ENCODE peak calls at places on chromosomes 11 and 22, in four cellular contexts. P, H, Q and U are unnamed samples.

GRCh38 chr11:130408401-130408890 is 20.0 kb downstream of the ADAMTS8 start:
- DNase-seq in P (no peak), H (no peak), Q (no peak), U (no peak)

GRCh38 chr11:9796854-9797253 is 133.0 kb downstream of the SWAP70 start:
- DNase-seq in P (no peak), H (no peak), Q (no peak), U (no peak)

GRCh38 chr11:68504432-68505066 is 44.0 kb downstream of the PPP6R3 start:
- DNase-seq in P (no peak), H (no peak), Q (no peak), U (no peak)

GRCh38 chr11:32210601-32211000 is 119.7 kb downstream of the RCN1 start:
- DNase-seq in P (no peak), H (no peak), Q (no peak), U (no peak)

GRCh38 chr11:10931761-10932700 is 74.2 kb upstream of the ZBED5 start:
- DNase-seq in P (no peak), H (no peak), Q (no peak), U (no peak)

GRCh38 chr11:99069831-99070444 is 49.2 kb downstream of the CNTN5 start:
- DNase-seq in P (no peak), H (no peak), Q (peak; percentile 3), U (no peak)

GRCh38 chr11:86625544-86625943 is 46.9 kb downstream of the ME3 start:
- DNase-seq in P (no peak), H (no peak), Q (no peak), U (no peak)

GRCh38 chr22:48244388-48245118 is 1482.1 kb downstream of the TBC1D22A start:
- DNase-seq in P (no peak), H (no peak), Q (no peak), U (no peak)

GRCh38 chr11:128172046-128172878 is 415.1 kb downstream of the ETS1 start:
- DNase-seq in P (peak; percentile 74), H (peak; percentile 73), Q (peak; percentile 46), U (peak; percentile 73)

GRCh38 chr11:17273668-17274321 is 2.7 kb upstream of the NUCB2 start:
- DNase-seq in P (no peak), H (peak; percentile 37), Q (no peak), U (no peak)

GRCh38 chr11:96122601-96123044 is 198.7 kb upstream of the MTMR2 start:
- DNase-seq in P (no peak), H (no peak), Q (no peak), U (no peak)
- TF ChIP-seq ELF1 in P (no peak), H (no peak), Q (no peak), U (no peak)

GRCh38 chr22:35950262-35950661 is 78.4 kb downstream of the RBFOX2 start:
- DNase-seq in P (no peak), H (no peak), Q (no peak), U (no peak)
- TF ChIP-seq ELF1 in P (no peak), H (no peak), Q (no peak), U (no peak)

DNA sequence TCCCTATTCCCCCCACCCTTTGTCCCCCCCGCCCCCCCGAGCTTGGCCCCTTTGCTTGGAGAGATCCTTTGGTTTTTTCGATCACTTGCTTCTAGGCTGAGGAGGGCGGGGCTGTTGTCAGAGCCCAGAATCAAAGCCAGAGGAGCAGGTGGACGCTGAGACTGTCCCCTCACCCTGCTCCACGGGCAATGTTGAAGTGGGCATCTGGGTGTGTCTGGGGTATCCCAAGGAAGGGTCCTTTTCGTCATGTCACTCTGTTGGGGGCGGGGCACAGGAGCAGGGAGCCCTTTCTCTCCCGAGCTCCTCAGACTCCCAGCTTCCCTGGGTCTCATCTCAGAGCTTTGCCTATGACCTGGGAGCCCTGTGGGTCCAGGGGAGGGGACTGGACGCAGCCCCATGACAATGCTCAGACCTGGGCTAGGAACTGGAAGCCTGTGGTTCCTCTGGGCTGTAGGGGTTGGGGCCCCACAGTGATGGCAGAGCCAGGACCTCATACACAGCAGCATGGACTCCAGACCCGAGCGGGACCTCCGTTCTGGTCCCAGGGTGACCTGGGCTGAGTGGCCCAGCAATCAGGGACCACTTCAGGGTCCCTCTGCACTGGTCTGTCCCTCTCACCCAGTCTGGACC is 2.9 kb upstream of the APOBEC3A start:
- DNase-seq in P (no peak), H (no peak), Q (no peak), U (no peak)
- TF ChIP-seq ELF1 in P (no peak), H (no peak), Q (no peak), U (no peak)

GRCh38 chr22:50146440-50147228 is 23.9 kb upstream of the PANX2 start:
- DNase-seq in P (peak; percentile 32), H (peak; percentile 72), Q (peak; percentile 87), U (peak; percentile 81)
- TF ChIP-seq ELF1 in P (no peak), H (no peak), Q (no peak), U (no peak)

GRCh38 chr11:20000393-20001134 is 159.7 kb downstream of the DBX1 start:
- DNase-seq in P (no peak), H (no peak), Q (peak; percentile 88), U (no peak)
- TF ChIP-seq ELF1 in P (no peak), H (no peak), Q (peak; percentile 20), U (no peak)

GRCh38 chr11:82791779-82792178 is 58.1 kb upstream of the FAM181B start:
- DNase-seq in P (no peak), H (peak; percentile 87), Q (no peak), U (peak; percentile 24)

GRCh38 chr11:82792822-82793569 is 59.3 kb upstream of the FAM181B start:
- DNase-seq in P (no peak), H (peak; percentile 74), Q (no peak), U (no peak)

GRCh38 chr11:82790723-82791487 is 57.2 kb upstream of the FAM181B start:
- DNase-seq in P (no peak), H (peak; percentile 77), Q (no peak), U (peak; percentile 65)

GRCh38 chr11:82794490-82794889 is 60.8 kb upstream of the FAM181B start:
- DNase-seq in P (no peak), H (no peak), Q (no peak), U (no peak)

DNA sequence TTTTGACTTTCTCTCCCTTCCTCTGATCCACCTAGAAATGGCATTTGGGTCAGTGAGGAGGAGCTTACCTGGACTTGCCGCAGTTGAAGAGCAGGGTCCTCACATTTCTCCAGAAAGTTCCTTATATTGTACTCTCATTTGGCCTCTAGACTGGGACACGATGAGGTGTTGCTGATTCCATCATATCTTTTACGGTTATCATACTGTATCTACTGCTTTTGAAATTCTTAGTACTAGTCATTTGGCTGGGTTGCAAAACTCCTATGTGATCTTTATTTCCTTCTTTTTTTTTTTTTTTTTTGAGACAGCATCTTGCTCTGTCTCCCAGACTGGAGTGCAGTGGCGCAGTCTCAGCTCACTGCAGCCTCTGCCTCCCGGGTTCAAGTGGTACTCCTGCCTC is 58.7 kb upstream of the FAM181B start:
- DNase-seq in P (no peak), H (no peak), Q (no peak), U (no peak)
- TF ChIP-seq ELF1 in P (no peak), H (no peak), Q (no peak), U (no peak)

GRCh38 chr11:43735931-43736330 is 55.4 kb downstream of the HSD17B12 start:
- DNase-seq in P (no peak), H (no peak), Q (no peak), U (no peak)
- TF ChIP-seq ELF1 in P (no peak), H (no peak), Q (no peak), U (no peak)

GRCh38 chr11:119723952-119724325 is 5.1 kb downstream of the NECTIN1 start:
- DNase-seq in P (no peak), H (no peak), Q (no peak), U (no peak)

GRCh38 chr11:119723243-119723951 is 5.6 kb downstream of the NECTIN1 start:
- DNase-seq in P (no peak), H (no peak), Q (no peak), U (no peak)

GRCh38 chr11:119720311-119720710 is 8.7 kb downstream of the NECTIN1 start:
- DNase-seq in P (no peak), H (no peak), Q (no peak), U (no peak)

GRCh38 chr11:119722281-119722794 is 6.7 kb downstream of the NECTIN1 start:
- DNase-seq in P (no peak), H (no peak), Q (no peak), U (no peak)

GRCh38 chr11:119721129-119722120 is 7.6 kb downstream of the NECTIN1 start:
- DNase-seq in P (no peak), H (peak; percentile 17), Q (peak; percentile 67), U (peak; percentile 75)
- TF ChIP-seq ELF1 in P (no peak), H (no peak), Q (no peak), U (no peak)

GRCh38 chr22:42961815-42962214 is 53.1 kb downstream of the PACSIN2 start:
- DNase-seq in P (no peak), H (no peak), Q (no peak), U (no peak)
- TF ChIP-seq ELF1 in P (no peak), H (no peak), Q (no peak), U (no peak)